ENCODE peak calls at places on chromosomes 7 and 10, in nine cellular contexts. X, L, Z, P, A, Q, W, H and T are unnamed samples.

GRCh38 chr7:2738110-2738509 is 50.1 kb downstream of the AMZ1 start:
- DNase-seq in X (peak; percentile 41), L (peak; percentile 26), Z (no peak), P (no peak), A (no peak), Q (no peak), W (no peak), H (no peak), T (peak; percentile 93)

GRCh38 chr7:9698375-9698774 is 1265.0 kb downstream of the NXPH1 start:
- DNase-seq in X (no peak), L (no peak), Z (no peak), P (no peak), A (no peak), Q (no peak), W (no peak), H (no peak), T (no peak)

GRCh38 chr10:17425584-17426262 is 28.7 kb downstream of the ST8SIA6 start:
- DNase-seq in X (no peak), L (no peak), Z (no peak), P (no peak), A (no peak), Q (no peak), W (no peak), H (no peak), T (no peak)

GRCh38 chr10:76311752-76312699 is 880.6 kb downstream of the LRMDA start:
- DNase-seq in X (no peak), L (peak; percentile 43), Z (no peak), P (no peak), A (peak; percentile 58), Q (no peak), W (no peak), H (no peak), T (no peak)

GRCh38 chr10:49606981-49607535 is 3.1 kb upstream of the SLC18A3 start:
- DNase-seq in X (peak; percentile 39), L (peak; percentile 39), Z (no peak), P (no peak), A (peak; percentile 42), Q (peak; percentile 94), W (no peak), H (peak; percentile 54), T (no peak)

GRCh38 chr7:44060091-44060947 is 5.0 kb downstream of the PGAM2 start:
- DNase-seq in X (peak; percentile 4), L (no peak), Z (no peak), P (peak; percentile 3), A (no peak), Q (no peak), W (no peak), H (peak; percentile 53), T (peak; percentile 61)

GRCh38 chr10:110042181-110042580 is 34.4 kb downstream of the ADD3 start:
- DNase-seq in X (no peak), L (no peak), Z (no peak), P (no peak), A (no peak), Q (no peak), W (no peak), H (no peak), T (no peak)

GRCh38 chr7:106720641-106721040 is 59.7 kb upstream of the CCDC71L start:
- DNase-seq in X (no peak), L (no peak), Z (no peak), P (no peak), A (no peak), Q (no peak), W (no peak), H (no peak), T (no peak)

GRCh38 chr7:79820387-79820786 is 314.2 kb upstream of the GNAI1 start:
- DNase-seq in X (peak; percentile 26), L (no peak), Z (peak; percentile 47), P (peak; percentile 13), A (no peak), Q (peak; percentile 3), W (no peak), H (no peak), T (peak; percentile 60)

GRCh38 chr7:82566752-82567151 is 123.2 kb upstream of the CACNA2D1 start:
- DNase-seq in X (no peak), L (no peak), Z (no peak), P (no peak), A (no peak), Q (no peak), W (no peak), H (no peak), T (no peak)

GRCh38 chr10:119415121-119415520 is 127.4 kb downstream of the RGS10 start:
- DNase-seq in X (no peak), L (no peak), Z (no peak), P (no peak), A (no peak), Q (no peak), W (no peak), H (no peak), T (no peak)

GRCh38 chr7:104341545-104341944 is 13.1 kb downstream of the LHFPL3 start:
- DNase-seq in X (no peak), L (no peak), Z (no peak), P (no peak), A (no peak), Q (no peak), W (no peak), H (no peak), T (no peak)

GRCh38 chr10:126723226-126723625 is 52.7 kb upstream of the C10orf90 start:
- DNase-seq in X (no peak), L (no peak), Z (no peak), P (no peak), A (no peak), Q (no peak), W (no peak), H (no peak), T (no peak)

GRCh38 chr7:73907554-73908122 is 46.7 kb downstream of the TMEM270 start:
- DNase-seq in X (no peak), L (no peak), Z (no peak), P (peak; percentile 5), A (no peak), Q (no peak), W (no peak), H (peak; percentile 58), T (peak; percentile 50)

GRCh38 chr10:14578060-14578952 is 196.4 kb downstream of the FAM107B start:
- DNase-seq in X (no peak), L (peak; percentile 56), Z (no peak), P (no peak), A (no peak), Q (no peak), W (no peak), H (no peak), T (no peak)
- TF ChIP-seq EP300 in X (no peak), L (no peak), Z (no peak), P (no peak), A (peak; percentile 86), Q (no peak), W (no peak), H (no peak), T (no peak)

GRCh38 chr10:59134302-59134701 is 42.1 kb upstream of the PHYHIPL start:
- DNase-seq in X (no peak), L (no peak), Z (no peak), P (no peak), A (no peak), Q (no peak), W (no peak), H (no peak), T (no peak)
- TF ChIP-seq EP300 in X (no peak), L (no peak), Z (no peak), P (no peak), A (no peak), Q (no peak), W (no peak), H (no peak), T (no peak)

GRCh38 chr7:142030846-142031245 is 35.2 kb downstream of the MGAM start:
- DNase-seq in X (no peak), L (no peak), Z (no peak), P (no peak), A (no peak), Q (no peak), W (no peak), H (no peak), T (no peak)
- TF ChIP-seq EP300 in X (no peak), L (no peak), Z (no peak), P (no peak), A (no peak), Q (no peak), W (no peak), H (no peak), T (no peak)

GRCh38 chr10:6503171-6503570 is 76.9 kb downstream of the PRKCQ start:
- DNase-seq in X (no peak), L (no peak), Z (no peak), P (no peak), A (no peak), Q (no peak), W (no peak), H (no peak), T (no peak)
- TF ChIP-seq EP300 in X (no peak), L (no peak), Z (no peak), P (no peak), A (no peak), Q (no peak), W (no peak), H (no peak), T (no peak)

DNA sequence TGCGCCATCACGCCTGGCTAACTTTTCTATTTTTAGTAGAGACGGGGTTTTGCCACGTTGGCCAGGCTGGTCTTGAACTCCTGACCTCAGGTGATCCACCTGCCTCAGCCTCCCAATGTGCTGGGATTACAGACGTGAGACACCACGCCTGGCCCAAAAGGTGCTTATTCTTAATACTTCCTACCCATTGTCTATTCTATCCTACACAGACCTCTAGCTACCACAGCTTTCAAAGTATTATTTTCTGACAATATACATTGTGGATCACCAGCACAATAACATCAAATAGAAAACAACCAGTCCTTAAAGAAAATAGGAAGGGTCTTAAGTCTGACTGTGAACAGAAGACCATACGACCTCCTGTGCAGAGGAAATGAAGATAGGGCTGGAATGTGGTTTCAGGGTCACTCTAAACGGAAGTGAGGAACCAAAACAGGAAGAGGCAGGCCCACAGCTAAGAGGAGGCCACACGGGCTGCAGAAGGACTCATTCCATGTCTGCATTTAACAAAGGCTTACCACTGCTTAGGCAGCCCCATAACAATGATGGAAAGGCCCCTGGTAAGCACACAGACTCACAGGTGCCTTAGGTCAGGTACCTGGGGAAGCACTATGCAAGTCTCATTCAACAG is 115.2 kb downstream of the ZFAND4 start:
- DNase-seq in X (no peak), L (no peak), Z (no peak), P (no peak), A (no peak), Q (no peak), W (no peak), H (no peak), T (no peak)
- TF ChIP-seq EP300 in X (no peak), L (no peak), Z (no peak), P (no peak), A (no peak), Q (no peak), W (no peak), H (no peak), T (no peak)

DNA sequence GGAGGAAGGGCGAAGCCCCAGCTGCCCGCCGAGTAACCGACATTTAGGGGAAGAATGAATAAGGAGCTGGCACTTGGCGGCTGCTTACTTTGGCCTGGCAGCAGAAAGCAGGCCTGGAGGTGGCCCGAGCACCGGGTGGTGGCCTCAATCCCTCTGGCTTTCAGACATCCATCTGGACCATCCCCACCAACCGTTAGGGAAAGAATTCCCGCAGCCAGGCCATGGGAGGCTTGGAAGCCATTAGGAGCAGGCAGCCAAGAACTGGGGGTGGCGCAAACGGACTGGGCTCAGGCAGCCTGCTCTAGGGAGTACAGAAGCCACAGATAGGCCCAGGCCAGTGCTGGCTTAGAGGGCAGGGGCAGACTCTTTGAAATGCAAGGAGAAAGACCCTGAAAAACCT is 132.7 kb downstream of the NEURL1 start:
- DNase-seq in X (no peak), L (no peak), Z (no peak), P (no peak), A (no peak), Q (peak; percentile 42), W (no peak), H (no peak), T (no peak)
- TF ChIP-seq EP300 in X (no peak), L (no peak), Z (no peak), P (no peak), A (no peak), Q (no peak), W (no peak), H (no peak), T (no peak)